ENCODE peak calls at places on chromosomes 3 and 15, in eight cellular contexts. F is neural crest cell; C is activated T-cell treated with anti-CD3 and anti-CD28 coated beads, Interleukin-2, amount 50 U/mL, for 72 hours; D is activated CD8-positive, alpha-beta T cell treated with anti-CD3 and anti-CD28 coated beads for 36 hours; K is AG04450; Q is A549; S is activated CD4-positive, CD25-positive, alpha-beta regulatory T cell; O is Caki2. H is an unnamed sample.

GRCh38 chr3:126319701-126320295 is 37.4 kb downstream of the KLF15 start:
- DNase-seq in O (no peak), S (no peak), F (no peak), C (no peak), K (no peak), Q (no peak), D (no peak), H (no peak)

GRCh38 chr15:48555244-48555804 is 90.2 kb downstream of the FBN1 start:
- DNase-seq in K (no peak), S (no peak), D (no peak), C (no peak), Q (no peak), O (no peak), F (no peak), H (no peak)

GRCh38 chr3:26099692-26100091 is 309.8 kb downstream of the OXSM start:
- DNase-seq in C (no peak), O (peak; percentile 66), F (no peak), Q (no peak), K (no peak), S (no peak), D (no peak), H (no peak)

GRCh38 chr15:38440353-38441129 is 13.4 kb upstream of the FAM98B start:
- DNase-seq in S (peak; percentile 6), C (peak; percentile 42), O (peak; percentile 47), F (peak; percentile 51), D (peak; percentile 70), K (peak; percentile 41), Q (peak; percentile 6), H (peak; percentile 60)

GRCh38 chr15:80070840-80071239 is 11.4 kb downstream of the ZFAND6 start:
- DNase-seq in F (peak; percentile 7), K (no peak), S (no peak), Q (no peak), D (no peak), O (no peak), C (no peak), H (no peak)

GRCh38 chr15:53412542-53412941 is 346.9 kb downstream of the WDR72 start:
- DNase-seq in S (no peak), O (no peak), K (no peak), Q (no peak), F (no peak), D (no peak), C (no peak), H (no peak)

GRCh38 chr3:41328916-41329315 is 129.6 kb downstream of the CTNNB1 start:
- DNase-seq in Q (no peak), F (no peak), C (no peak), O (no peak), D (no peak), K (no peak), S (no peak), H (no peak)

GRCh38 chr3:9915252-9916141 is 1.4 kb upstream of the IL17RC start:
- DNase-seq in Q (no peak), C (peak; percentile 46), D (peak; percentile 32), F (peak; percentile 58), K (no peak), O (no peak), S (no peak), H (peak; percentile 58)

GRCh38 chr3:113271594-113272368 is 60.4 kb downstream of the BOC start:
- DNase-seq in K (no peak), Q (no peak), O (no peak), S (no peak), D (no peak), C (no peak), F (no peak), H (no peak)

GRCh38 chr3:123069021-123069381 is 2.2 kb downstream of the PDIA5 start:
- DNase-seq in C (no peak), F (no peak), Q (no peak), D (no peak), O (no peak), K (no peak), S (no peak), H (no peak)

GRCh38 chr3:169634618-169635236 is 28.8 kb downstream of the MECOM start:
- DNase-seq in F (no peak), O (no peak), Q (no peak), D (no peak), S (no peak), C (no peak), K (no peak), H (no peak)

GRCh38 chr3:36937492-36937891 is 7.4 kb downstream of the TRANK1 start:
- DNase-seq in O (no peak), S (no peak), K (no peak), F (no peak), C (no peak), D (no peak), Q (no peak), H (no peak)

GRCh38 chr3:23806322-23807160 is 786 bp downstream of the UBE2E1 start:
- DNase-seq in O (no peak), K (no peak), D (peak; percentile 36), F (peak; percentile 21), Q (peak; percentile 32), C (peak; percentile 16), S (no peak), H (peak; percentile 31)

H was measured in activated CD4-positive, alpha-beta memory T cell treated with anti-CD3 and anti-CD28 coated beads for 36 hours.